ENCODE peak calls at places on chromosomes 1 and 21, in six cellular contexts. V is tibial nerve, A is RWPE1, L is cardiac muscle cell, F is transverse colon, W is uterus. J is an unnamed sample.

GRCh38 chr1:240030236-240030635 is 61.4 kb upstream of the FMN2 start:
- DNase-seq in L (peak), W (no peak), F (no peak), V (no peak), A (no peak), J (no peak)

GRCh38 chr1:31510853-31511789 is 65.2 kb upstream of the TINAGL1 start:
- DNase-seq in L (no peak), V (no peak), W (no peak), F (peak), A (peak), J (peak)

GRCh38 chr1:55041613-55042012 is 2.3 kb downstream of the PCSK9 start:
- DNase-seq in A (no peak), V (no peak), F (no peak), W (no peak), L (no peak), J (no peak)

GRCh38 chr1:171212607-171213347 is 27.7 kb downstream of the FMO2 start:
- DNase-seq in A (no peak), W (no peak), V (no peak), F (no peak), L (no peak), J (no peak)

GRCh38 chr1:31745898-31746668 is 18.1 kb downstream of the ADGRB2 start:
- DNase-seq in F (no peak), W (no peak), A (no peak), L (no peak), V (no peak), J (no peak)

GRCh38 chr1:9181990-9182783 is 52.4 kb upstream of the H6PD start:
- DNase-seq in F (peak), W (no peak), L (peak), V (no peak), A (peak), J (no peak)

GRCh38 chr1:40802078-40803075 is 18.8 kb downstream of the KCNQ4 start:
- DNase-seq in F (peak), W (peak), V (peak), L (peak), A (peak), J (peak)

GRCh38 chr1:32872189-32872898 is 1.6 kb upstream of the FNDC5 start:
- DNase-seq in L (peak), A (peak), F (peak), W (peak), V (peak), J (peak)

GRCh38 chr1:205189162-205189561 is 22.3 kb downstream of the DSTYK start:
- DNase-seq in L (no peak), W (no peak), F (no peak), A (no peak), V (no peak), J (no peak)

GRCh38 chr1:24870551-24871195 is 59.4 kb downstream of the RUNX3 start:
- DNase-seq in F (no peak), V (no peak), W (no peak), A (no peak), L (no peak), J (no peak)

GRCh38 chr21:33971492-33972013 is 55.9 kb upstream of the ATP5PO start:
- DNase-seq in F (no peak), L (peak), A (peak), W (no peak), V (no peak), J (peak)

GRCh38 chr21:44593598-44594405 is 1.5 kb upstream of the KRTAP10-6 start:
- DNase-seq in L (no peak), W (no peak), A (no peak), F (no peak), V (no peak), J (no peak)

GRCh38 chr1:40984066-40984465 is 4.6 kb downstream of the CTPS1 start:
- DNase-seq in F (no peak), W (no peak), A (no peak), V (no peak), L (peak), J (no peak)

GRCh38 chr1:8182034-8182761 is 135.7 kb upstream of the SLC45A1 start:
- DNase-seq in A (peak), L (peak), V (no peak), W (no peak), F (peak), J (peak)

GRCh38 chr1:44721521-44722361 is 9.2 kb downstream of the RNU5D-1 start:
- DNase-seq in L (peak), V (no peak), F (peak), W (peak), A (peak), J (no peak)

GRCh38 chr1:22839806-22840205 is 129.2 kb downstream of the EPHB2 start:
- DNase-seq in F (no peak), V (no peak), L (no peak), W (no peak), A (no peak), J (no peak)

GRCh38 chr1:179080866-179081695 is 789 bp upstream of the TOR3A start:
- DNase-seq in F (no peak), W (no peak), V (no peak), L (no peak), A (no peak), J (no peak)

GRCh38 chr1:245180496-245180895 is 25.7 kb downstream of the KIF26B start:
- DNase-seq in L (no peak), W (no peak), A (no peak), V (no peak), F (no peak), J (no peak)

GRCh38 chr21:19123525-19123924 is 719.9 kb upstream of the TMPRSS15 start:
- DNase-seq in V (no peak), L (no peak), A (no peak), W (no peak), F (no peak), J (no peak)

GRCh38 chr1:8170059-8170835 is 144.1 kb upstream of the ERRFI1 start:
- DNase-seq in V (no peak), L (no peak), A (no peak), F (no peak), W (no peak), J (peak)

GRCh38 chr21:44681152-44681551 is 811 bp downstream of the KRTAP12-1 start:
- DNase-seq in A (no peak), F (no peak), W (no peak), L (no peak), V (no peak), J (no peak)

GRCh38 chr1:234776256-234776874 is 166.4 kb upstream of the IRF2BP2 start:
- DNase-seq in F (no peak), A (no peak), V (no peak), W (no peak), L (no peak), J (no peak)

GRCh38 chr21:41562101-41563000 is 54.4 kb upstream of the TMPRSS2 start:
- DNase-seq in W (no peak), A (no peak), F (peak), V (no peak), L (peak), J (no peak)

GRCh38 chr1:56284933-56285332 is 294.4 kb downstream of the PLPP3 start:
- DNase-seq in V (peak), A (no peak), F (no peak), L (peak), W (peak), J (no peak)

GRCh38 chr1:222716393-222716792 is 4.0 kb downstream of the BROX start:
- DNase-seq in F (no peak), W (no peak), L (no peak), V (no peak), A (no peak), J (no peak)

GRCh38 chr21:36661511-36662309 is 37.2 kb upstream of the SIM2 start:
- DNase-seq in L (peak), V (no peak), F (peak), W (no peak), A (peak), J (no peak)

GRCh38 chr1:155499263-155499662 is 63.3 kb downstream of the ASH1L start:
- DNase-seq in A (no peak), W (no peak), V (no peak), L (peak), F (no peak), J (no peak)

GRCh38 chr1:101043776-101044175 is 18.2 kb upstream of the DPH5 start:
- DNase-seq in W (no peak), A (no peak), F (no peak), V (no peak), L (peak), J (no peak)

GRCh38 chr1:161706483-161707347 is at the start of gene FCRLA:
- DNase-seq in F (no peak), V (no peak), L (peak), W (no peak), A (peak), J (no peak)

GRCh38 chr1:161707503-161707902 is 474 bp downstream of the FCRLA start:
- DNase-seq in L (no peak), F (no peak), V (no peak), W (no peak), A (no peak), J (no peak)

GRCh38 chr1:161709373-161709772 is 2.3 kb downstream of the FCRLA start:
- DNase-seq in L (no peak), A (no peak), W (no peak), V (no peak), F (no peak), J (no peak)

GRCh38 chr1:161705537-161705936 is 1.5 kb upstream of the FCRLA start:
- DNase-seq in L (no peak), A (no peak), W (no peak), V (no peak), F (no peak), J (no peak)

DNA sequence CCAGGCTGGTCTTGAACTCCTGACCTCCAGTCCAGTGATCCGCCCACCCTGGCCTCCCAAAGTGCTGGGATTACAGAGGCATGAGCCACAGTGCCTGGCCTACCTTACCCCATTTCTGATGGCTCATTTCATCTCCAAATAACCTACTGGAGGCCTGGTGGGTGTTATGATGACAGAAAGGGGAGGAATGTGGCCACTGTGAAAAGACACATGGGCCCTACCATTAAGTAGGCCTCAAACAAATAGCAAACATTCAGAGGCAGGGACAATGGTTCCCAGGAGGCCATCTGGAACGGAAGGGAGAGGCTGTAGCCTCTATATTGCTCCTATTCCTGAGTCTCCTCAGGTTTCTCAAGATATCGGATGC is 930 bp upstream of the FCRLA start:
- DNase-seq in F (no peak), W (no peak), L (no peak), V (no peak), A (no peak), J (no peak)
- H3K27ac ChIP-seq in F (no peak), W (no peak), L (peak), V (peak), A (peak), J (no peak)

DNA sequence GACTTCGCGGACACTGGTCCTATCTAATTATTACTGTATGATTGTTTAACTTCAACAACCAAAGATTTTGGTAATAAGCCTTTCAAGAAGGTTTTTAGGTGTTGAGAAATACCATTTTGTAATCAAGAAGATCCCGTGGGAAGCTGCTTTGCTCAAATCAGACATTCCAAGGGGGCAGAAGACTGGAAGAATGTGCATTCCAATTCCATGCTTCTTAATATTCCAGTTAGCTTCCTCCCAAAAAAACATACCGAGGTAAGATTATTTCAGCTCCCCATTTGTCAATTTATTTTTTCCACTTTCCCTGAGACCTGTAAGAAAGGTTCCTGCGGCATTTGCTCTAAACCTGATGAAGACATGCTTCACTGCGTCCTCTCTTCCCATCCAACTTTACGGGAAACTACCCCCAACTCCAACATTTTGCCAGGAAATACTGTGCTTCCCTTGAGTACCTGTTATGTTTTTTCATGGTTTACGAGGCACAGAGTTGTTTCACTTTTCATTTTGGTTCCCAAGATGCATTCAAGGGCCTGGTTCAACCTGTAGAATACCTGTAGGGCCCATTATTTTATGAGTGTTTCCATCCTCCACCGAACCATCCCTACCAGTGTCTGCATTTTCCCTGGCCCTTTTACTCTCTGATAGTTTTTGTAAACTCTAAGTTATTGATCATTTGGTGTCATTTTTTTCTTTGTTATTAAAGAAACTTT is 4.0 kb downstream of the CNN3 start:
- DNase-seq in W (no peak), F (no peak), V (no peak), L (peak), A (no peak), J (no peak)
- H3K27ac ChIP-seq in W (peak), F (peak), V (peak), L (no peak), A (no peak), J (peak)

DNA sequence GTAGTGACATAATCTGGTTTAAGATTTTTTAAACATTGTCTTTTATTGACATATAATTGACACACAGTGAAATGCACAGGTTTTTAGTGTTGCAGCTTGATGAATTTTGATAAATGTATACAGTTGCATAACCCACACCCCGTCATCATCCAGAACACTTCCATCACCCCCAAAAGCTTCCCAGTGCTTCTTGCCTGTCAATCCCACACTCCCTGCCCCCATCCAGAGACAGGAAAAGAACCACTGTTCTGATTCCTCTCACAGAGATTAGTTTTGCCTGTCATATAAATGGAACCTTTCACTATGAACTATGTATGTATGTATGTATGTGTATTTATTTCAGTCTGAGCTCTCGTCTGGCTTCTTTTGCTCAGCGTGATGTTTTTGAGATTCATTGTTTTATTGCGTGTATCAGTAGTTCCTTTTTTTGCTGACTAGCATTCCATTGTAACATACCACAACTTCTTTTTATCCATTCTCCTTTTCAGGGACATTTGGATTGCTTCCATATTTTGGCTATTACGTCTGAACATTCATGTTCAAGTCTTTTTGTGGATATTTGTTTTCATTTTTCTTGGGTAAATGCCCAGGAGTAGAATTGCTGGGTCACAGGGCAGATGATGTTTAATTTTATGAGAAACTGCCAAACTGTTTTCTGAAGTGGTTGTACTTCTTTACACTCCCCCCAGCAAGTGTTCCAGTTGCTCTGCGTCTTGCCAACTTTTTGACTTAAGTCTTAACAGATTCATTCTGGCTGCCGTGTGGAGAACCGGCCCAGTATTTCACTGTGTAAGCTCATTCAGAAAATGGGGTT is 8.7 kb downstream of the UBIAD1 start:
- DNase-seq in F (no peak), L (peak), W (no peak), V (peak), A (no peak), J (no peak)
- H3K27ac ChIP-seq in F (peak), L (no peak), W (no peak), V (peak), A (no peak), J (no peak)

DNA sequence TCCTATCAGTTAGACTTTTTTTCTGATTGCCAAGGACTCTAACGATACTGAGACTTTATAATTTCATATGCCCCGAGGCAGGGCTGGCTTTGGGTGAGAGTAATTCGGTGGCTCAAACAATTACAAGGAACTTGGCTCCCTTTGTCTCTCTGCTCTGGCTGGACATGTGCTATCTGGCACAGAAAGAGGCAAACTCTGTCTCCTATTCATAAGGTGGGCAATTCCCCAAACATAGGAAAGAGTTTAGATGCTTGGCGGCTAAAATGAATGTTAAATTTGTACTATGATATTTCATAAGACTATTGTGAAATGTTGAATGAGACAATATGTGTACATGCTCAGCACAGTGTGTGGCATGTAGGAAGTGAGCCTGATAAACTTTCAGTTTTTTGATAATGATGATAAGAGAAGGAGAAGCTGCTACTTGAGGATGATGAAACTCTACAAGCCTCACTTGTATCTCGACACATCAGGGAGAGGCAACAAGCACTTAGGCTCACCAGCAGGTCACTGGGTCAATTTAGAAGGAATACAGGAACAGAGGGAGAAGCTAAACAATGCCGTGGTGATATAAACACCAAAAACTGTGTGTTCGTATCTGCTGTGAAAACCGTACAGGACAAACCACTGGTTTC is 12.6 kb upstream of the NTPCR start:
- DNase-seq in L (peak), F (no peak), V (no peak), W (no peak), A (no peak), J (no peak)
- H3K27ac ChIP-seq in L (no peak), F (no peak), V (no peak), W (no peak), A (no peak), J (no peak)

J was measured in prostate gland.